ENCODE peak calls at places on chromosome 1, in four cellular contexts. N is naive thymus-derived CD8-positive, alpha-beta T cell; V is HEK293T; L is GM12892. P is an unnamed sample.

GRCh38 chr1:227762231-227762911 is 27.1 kb downstream of the SNAP47 start:
- DNase-seq in N (peak), V (peak), L (peak), P (peak)

GRCh38 chr1:218171302-218171893 is 113.7 kb upstream of the RRP15 start:
- DNase-seq in N (no peak), V (peak), L (no peak), P (peak)

GRCh38 chr1:65440915-65441314 is 20.4 kb downstream of the LEPR start:
- DNase-seq in N (no peak), V (no peak), L (no peak), P (no peak)

GRCh38 chr1:41078193-41078592 is 56.7 kb upstream of the SLFNL1 start:
- DNase-seq in N (no peak), V (no peak), L (no peak), P (no peak)

GRCh38 chr1:181117648-181118449 is 29.3 kb downstream of the IER5 start:
- DNase-seq in N (no peak), V (no peak), L (no peak), P (no peak)

GRCh38 chr1:26582836-26583460 is 53.4 kb downstream of the RPS6KA1 start:
- DNase-seq in N (no peak), V (no peak), L (no peak), P (no peak)

GRCh38 chr1:201941420-201942128 is 4.8 kb downstream of the LMOD1 start:
- DNase-seq in N (no peak), V (peak), L (no peak), P (peak)

GRCh38 chr1:231274119-231274825 is 33.3 kb downstream of the GNPAT start:
- DNase-seq in N (no peak), V (no peak), L (no peak), P (no peak)

GRCh38 chr1:244010191-244010590 is 40.9 kb upstream of the ZBTB18 start:
- DNase-seq in N (no peak), V (peak), L (no peak), P (no peak)

GRCh38 chr1:38489844-38490270 is 369.7 kb downstream of the RRAGC start:
- DNase-seq in N (peak), V (peak), L (peak), P (peak)